ENCODE peak calls at places on chromosomes 4 and X, in six cellular contexts. Q is SK-N-SH, W is GM12878, F is GM12891, Z is HepG2, R is K562. J is an unnamed sample.

GRCh38 chr4:184722798-184723197 is 11.1 kb downstream of the CENPU start:
- DNase-seq in Q (no peak), W (no peak), F (no peak), Z (no peak), R (peak; percentile 8), J (no peak)

GRCh38 chr4:173208420-173208819 is 39.8 kb downstream of the GALNT7 start:
- DNase-seq in Q (no peak), W (no peak), F (no peak), Z (no peak), R (peak; percentile 72), J (no peak)

GRCh38 chr4:113727802-113728201 is 33.7 kb downstream of the CAMK2D start:
- DNase-seq in Q (no peak), W (no peak), F (no peak), Z (no peak), R (no peak), J (no peak)

GRCh38 chr4:127416092-127416491 is 216.7 kb upstream of the INTU start:
- DNase-seq in Q (no peak), W (no peak), F (no peak), Z (no peak), R (no peak), J (no peak)

GRCh38 chr4:143307536-143307935 is 29.1 kb upstream of the GAB1 start:
- DNase-seq in Q (no peak), W (no peak), F (no peak), Z (no peak), R (no peak), J (no peak)

GRCh38 chrX:703466-704210 is 73.0 kb downstream of the SHOX start:
- DNase-seq in Q (no peak), W (no peak), F (no peak), Z (no peak), R (no peak), J (no peak)

GRCh38 chr4:34323549-34324325 is 1920.6 kb downstream of the ARAP2 start:
- DNase-seq in Q (no peak), W (no peak), F (no peak), Z (no peak), R (no peak), J (no peak)

GRCh38 chr4:83342476-83342875 is 7.8 kb upstream of the HPSE start:
- DNase-seq in Q (no peak), W (no peak), F (no peak), Z (no peak), R (no peak), J (no peak)

GRCh38 chr4:140149851-140150635 is 3.9 kb downstream of the MAML3 start:
- DNase-seq in Q (peak; percentile 55), W (no peak), F (peak; percentile 9), Z (no peak), R (peak; percentile 58), J (no peak)

GRCh38 chr4:119729815-119730643 is 101.4 kb upstream of the PDE5A start:
- DNase-seq in Q (peak; percentile 28), W (no peak), F (no peak), Z (peak; percentile 68), R (peak; percentile 0), J (no peak)

GRCh38 chr4:6834867-6835266 is 52.3 kb downstream of the KIAA0232 start:
- DNase-seq in Q (no peak), W (no peak), F (no peak), Z (no peak), R (peak; percentile 30), J (no peak)

GRCh38 chrX:13825178-13825762 is 8.4 kb upstream of the GPM6B start:
- DNase-seq in Q (no peak), W (no peak), F (no peak), Z (no peak), R (no peak), J (no peak)

GRCh38 chr4:175350246-175350645 is 432.1 kb downstream of the ADAM29 start:
- DNase-seq in Q (no peak), W (no peak), F (no peak), Z (no peak), R (no peak), J (no peak)

GRCh38 chrX:123274796-123275195 is 90.7 kb downstream of the GRIA3 start:
- DNase-seq in Q (no peak), W (no peak), F (no peak), Z (no peak), R (no peak), J (no peak)

GRCh38 chr4:72569719-72570235 is 756 bp upstream of the ADAMTS3 start:
- DNase-seq in Q (no peak), W (no peak), F (no peak), Z (no peak), R (no peak), J (no peak)

GRCh38 chrX:39930777-39931553 is 166.8 kb downstream of the BCOR start:
- DNase-seq in Q (no peak), W (no peak), F (no peak), Z (no peak), R (no peak), J (no peak)
- TF ChIP-seq TAF1 in Q (no peak), W (no peak), F (no peak), Z (no peak), R (no peak), J (no peak)

DNA sequence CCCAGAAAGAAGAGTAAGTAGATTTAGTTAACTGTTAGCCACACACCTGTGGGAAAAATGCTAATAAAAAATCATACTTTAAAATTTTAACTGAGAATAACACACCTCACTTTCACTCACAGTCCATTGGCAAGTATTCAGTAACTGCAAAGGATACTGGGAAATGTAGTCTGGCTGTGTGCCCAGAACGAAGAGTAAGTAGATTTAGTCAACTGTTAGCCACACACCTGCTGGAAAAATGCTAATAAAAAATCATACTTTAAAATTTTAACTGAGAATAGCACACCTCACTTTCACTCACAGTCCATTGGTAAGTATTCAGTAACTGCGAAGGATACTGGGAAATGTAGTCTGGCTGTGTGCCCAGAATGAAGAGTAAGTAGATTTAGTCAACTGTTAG is 178.4 kb upstream of the NWD2 start:
- DNase-seq in Q (no peak), W (no peak), F (no peak), Z (no peak), R (peak; percentile 15), J (no peak)
- TF ChIP-seq POLR2AphosphoS5 in Q (no peak), W (no peak), F (no peak), Z (no peak), R (no peak), J (no peak)

DNA sequence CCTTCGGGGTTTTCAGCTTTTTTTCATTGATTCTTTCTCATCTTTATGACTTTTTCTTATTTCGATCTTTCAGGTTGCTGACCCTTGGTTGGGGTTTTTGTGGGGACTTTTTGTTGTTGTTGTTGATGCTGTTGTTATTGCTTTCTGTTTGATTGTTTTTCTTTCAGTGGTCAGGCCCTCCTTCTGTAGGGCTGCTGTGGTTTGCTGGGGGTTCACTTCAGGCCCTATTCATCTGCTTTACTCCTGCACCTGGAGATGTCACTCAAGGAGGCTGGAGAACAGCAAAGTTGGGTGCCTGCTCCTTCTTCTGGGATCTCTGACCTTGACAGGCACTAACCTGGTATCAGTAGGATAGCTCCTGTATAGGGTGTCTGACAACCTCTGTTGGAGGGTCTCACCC is 39.9 kb upstream of the PCDH18 start:
- DNase-seq in Q (no peak), W (peak; percentile 5), F (no peak), Z (no peak), R (no peak), J (no peak)
- TF ChIP-seq TAF1 in Q (no peak), W (no peak), F (no peak), Z (no peak), R (no peak), J (no peak)

GRCh38 chrX:96568088-96568487 is 116.6 kb upstream of the DIAPH2 start:
- DNase-seq in Q (no peak), W (no peak), F (no peak), Z (no peak), R (no peak), J (no peak)

GRCh38 chrX:96566856-96567255 is 117.8 kb upstream of the DIAPH2 start:
- DNase-seq in Q (no peak), W (no peak), F (no peak), Z (no peak), R (no peak), J (no peak)

GRCh38 chrX:96569034-96569433 is 115.6 kb upstream of the DIAPH2 start:
- DNase-seq in Q (no peak), W (no peak), F (no peak), Z (no peak), R (no peak), J (no peak)

GRCh38 chrX:96564595-96564994 is 120.0 kb upstream of the DIAPH2 start:
- DNase-seq in Q (no peak), W (no peak), F (no peak), Z (no peak), R (no peak), J (no peak)

GRCh38 chrX:96563663-96564062 is 121.0 kb upstream of the DIAPH2 start:
- DNase-seq in Q (no peak), W (no peak), F (no peak), Z (no peak), R (no peak), J (no peak)
- TF ChIP-seq POLR2AphosphoS5 in Q (no peak), W (no peak), F (no peak), Z (no peak), R (no peak), J (no peak)

GRCh38 chrX:70030242-70030823 is 19.4 kb downstream of the AWAT2 start:
- DNase-seq in Q (peak; percentile 52), W (no peak), F (peak; percentile 15), Z (peak; percentile 7), R (peak; percentile 53), J (peak; percentile 32)
- TF ChIP-seq TAF1 in Q (no peak), W (no peak), F (no peak), Z (no peak), R (no peak), J (no peak)

GRCh38 chr4:152661649-152662048 is 18.1 kb downstream of the TMEM154 start:
- DNase-seq in Q (no peak), W (no peak), F (no peak), Z (no peak), R (no peak), J (no peak)

GRCh38 chr4:152665691-152666410 is 13.9 kb downstream of the TMEM154 start:
- DNase-seq in Q (no peak), W (no peak), F (no peak), Z (no peak), R (no peak), J (no peak)

GRCh38 chr4:152666946-152667345 is 12.9 kb downstream of the TMEM154 start:
- DNase-seq in Q (no peak), W (no peak), F (no peak), Z (no peak), R (no peak), J (no peak)

GRCh38 chr4:152660526-152660925 is 19.3 kb downstream of the TMEM154 start:
- DNase-seq in Q (no peak), W (no peak), F (no peak), Z (no peak), R (no peak), J (no peak)

GRCh38 chr4:152663203-152664066 is 16.4 kb downstream of the TMEM154 start:
- DNase-seq in Q (no peak), W (peak; percentile 75), F (no peak), Z (no peak), R (peak; percentile 9), J (no peak)
- TF ChIP-seq POLR2AphosphoS5 in Q (no peak), W (no peak), F (no peak), Z (no peak), R (no peak), J (no peak)